ENCODE peak calls at places on chromosome 6, in five cellular contexts. I is prostate gland, A is HCT116, N is left ventricle myocardium inferior, O is right cardiac atrium. U is an unnamed sample.

GRCh38 chr6:137903933-137904821 is 37.1 kb downstream of the TNFAIP3 start:
- DNase-seq in I (no peak), A (peak; percentile 10), N (no peak), O (no peak), U (no peak)

GRCh38 chr6:390914-391558 is 516 bp upstream of the IRF4 start:
- DNase-seq in I (no peak), A (no peak), N (no peak), O (no peak), U (no peak)

GRCh38 chr6:140462495-140463311 is 1088.3 kb upstream of the CITED2 start:
- DNase-seq in I (peak; percentile 66), A (peak; percentile 35), N (no peak), O (no peak), U (no peak)

GRCh38 chr6:100823041-100823440 is 58.1 kb downstream of the ASCC3 start:
- DNase-seq in I (no peak), A (no peak), N (no peak), O (no peak), U (peak; percentile 10)

GRCh38 chr6:73782911-73783310 is 86.9 kb downstream of the CD109 start:
- DNase-seq in I (no peak), A (no peak), N (no peak), O (no peak), U (no peak)

GRCh38 chr6:30399390-30400058 is 54.6 kb downstream of the RPP21 start:
- DNase-seq in I (no peak), A (no peak), N (no peak), O (no peak), U (no peak)

GRCh38 chr6:21738180-21739094 is 144.9 kb downstream of the SOX4 start:
- DNase-seq in I (peak; percentile 17), A (no peak), N (no peak), O (no peak), U (no peak)

GRCh38 chr6:57242505-57242904 is 20.4 kb upstream of the RAB23 start:
- DNase-seq in I (no peak), A (no peak), N (no peak), O (no peak), U (peak; percentile 2)

GRCh38 chr6:1819007-1819406 is 209.3 kb downstream of the FOXC1 start:
- DNase-seq in I (no peak), A (no peak), N (no peak), O (no peak), U (no peak)

GRCh38 chr6:21759721-21760120 is 166.2 kb downstream of the SOX4 start:
- DNase-seq in I (no peak), A (no peak), N (no peak), O (no peak), U (no peak)

GRCh38 chr6:161141173-161141572 is 132.7 kb downstream of the AGPAT4 start:
- DNase-seq in I (no peak), A (no peak), N (no peak), O (no peak), U (no peak)

GRCh38 chr6:126820617-126821016 is 297.9 kb upstream of the RSPO3 start:
- DNase-seq in I (no peak), A (no peak), N (no peak), O (no peak), U (no peak)

GRCh38 chr6:8783191-8783590 is 347.8 kb upstream of the SLC35B3 start:
- DNase-seq in I (no peak), A (no peak), N (no peak), O (no peak), U (no peak)

GRCh38 chr6:43055966-43056365 is 2.3 kb upstream of the CUL7 start:
- DNase-seq in I (no peak), A (no peak), N (no peak), O (no peak), U (no peak)

GRCh38 chr6:166556871-166557322 is 29.6 kb downstream of the RAMACL start:
- DNase-seq in I (peak; percentile 98), A (peak; percentile 86), N (peak; percentile 87), O (peak; percentile 87), U (peak; percentile 87)

GRCh38 chr6:46044876-46045617 is 29.4 kb upstream of the CLIC5 start:
- DNase-seq in I (no peak), A (peak; percentile 73), N (peak; percentile 32), O (peak; percentile 65), U (peak; percentile 41)

GRCh38 chr6:5778317-5778857 is 228.3 kb downstream of the NRN1 start:
- DNase-seq in I (no peak), A (no peak), N (no peak), O (no peak), U (no peak)

GRCh38 chr6:143652840-143653239 is 24.9 kb upstream of the PHACTR2 start:
- DNase-seq in I (peak; percentile 11), A (no peak), N (no peak), O (no peak), U (no peak)

GRCh38 chr6:51209651-51210050 is 391.0 kb downstream of the TFAP2B start:
- DNase-seq in I (no peak), A (no peak), N (no peak), O (no peak), U (no peak)

GRCh38 chr6:88869263-88870023 is 94.0 kb downstream of the RNGTT start:
- DNase-seq in I (no peak), A (no peak), N (no peak), O (no peak), U (no peak)

GRCh38 chr6:157954150-157955117 is 27.2 kb upstream of the SYNJ2 start:
- DNase-seq in I (peak; percentile 64), A (no peak), N (no peak), O (no peak), U (no peak)

GRCh38 chr6:47437592-47437991 is 40.0 kb upstream of the CD2AP start:
- DNase-seq in I (no peak), A (no peak), N (no peak), O (no peak), U (no peak)

GRCh38 chr6:158863646-158864045 is 44.5 kb upstream of the EZR start:
- DNase-seq in I (no peak), A (no peak), N (no peak), O (no peak), U (no peak)

GRCh38 chr6:116253505-116254296 is at the start of gene TSPYL4:
- DNase-seq in I (peak; percentile 95), A (peak; percentile 86), N (peak; percentile 92), O (peak; percentile 97), U (peak; percentile 96)

DNA sequence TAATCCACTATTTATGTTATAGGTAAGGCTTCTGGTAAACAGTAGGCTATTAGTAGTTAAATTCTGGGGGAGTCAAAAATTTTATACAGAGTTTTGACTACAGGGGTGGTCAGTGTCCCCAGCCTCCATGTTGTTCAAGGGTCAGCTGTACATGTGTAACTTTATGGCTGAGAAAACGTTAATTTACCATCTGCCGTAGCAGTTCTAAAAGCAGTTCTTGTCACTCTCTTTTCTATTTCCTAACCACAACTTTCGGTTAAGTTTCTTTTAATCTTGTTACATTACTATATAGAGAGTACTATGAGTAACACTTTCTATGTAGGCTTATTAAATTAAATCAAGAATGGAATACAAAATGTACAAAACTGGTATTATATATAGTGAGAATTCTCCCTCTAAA is 21.6 kb upstream of the KIF6 start:
- DNase-seq in I (no peak), A (no peak), N (no peak), O (no peak), U (no peak)
- H3K27me3 ChIP-seq in I (no peaks in the 10 kb centered on the region), A (peaks cover 14% of the 10 kb centered on the region), N (no peaks in the 10 kb centered on the region), O (no peaks in the 10 kb centered on the region), U (no peaks in the 10 kb centered on the region)

DNA sequence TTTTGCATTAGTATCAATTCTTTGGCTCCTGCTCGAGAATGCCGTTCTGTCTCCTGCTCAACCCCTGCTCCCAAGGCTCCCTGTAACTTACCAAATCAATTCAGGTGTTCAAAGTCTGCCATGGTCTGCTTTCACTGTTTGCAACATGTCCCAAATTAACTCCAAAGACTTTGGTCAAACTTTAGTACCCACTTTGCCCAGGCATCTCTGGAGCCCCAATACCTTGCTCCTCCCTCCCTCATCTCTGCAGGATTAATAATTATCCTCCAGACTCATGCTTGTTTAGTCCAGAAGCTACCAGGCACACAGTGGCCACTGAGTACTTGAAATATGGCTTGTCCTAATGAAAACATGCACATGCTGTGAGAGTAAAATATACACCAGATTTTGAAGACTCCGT is 30.2 kb downstream of the GCLC start:
- DNase-seq in I (no peak), A (no peak), N (no peak), O (no peak), U (no peak)
- H3K4me1 ChIP-seq in I (peaks cover 7% of the 10 kb centered on the region), A (no peaks in the 10 kb centered on the region), N (peaks cover under 1% of the 10 kb centered on the region), O (no peaks in the 10 kb centered on the region), U (no peaks in the 10 kb centered on the region)

DNA sequence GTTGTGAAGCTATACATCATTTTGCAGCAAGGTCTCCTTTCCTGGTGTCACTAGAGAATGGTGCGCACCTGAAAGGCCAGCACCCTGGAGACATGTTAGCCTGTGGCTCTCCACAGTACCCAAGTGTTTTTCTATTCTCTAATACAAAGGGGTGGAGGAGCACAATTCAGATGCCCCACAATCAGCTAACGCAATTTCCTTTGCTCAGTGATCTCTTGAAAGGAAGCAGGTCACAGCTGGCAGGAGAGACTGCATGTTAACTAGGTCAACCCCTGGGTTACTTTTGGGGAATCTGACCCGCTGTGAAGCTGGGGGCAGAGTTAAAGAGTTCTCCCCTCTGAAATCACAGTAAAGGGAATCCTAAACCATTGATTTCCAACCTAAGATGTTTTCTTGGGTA is 92.5 kb downstream of the B3GAT2 start:
- DNase-seq in I (no peak), A (no peak), N (no peak), O (no peak), U (no peak)
- H3K27me3 ChIP-seq in I (no peaks in the 10 kb centered on the region), A (no peaks in the 10 kb centered on the region), N (no peaks in the 10 kb centered on the region), O (no peaks in the 10 kb centered on the region), U (no peaks in the 10 kb centered on the region)

GRCh38 chr6:37051138-37052026 is 45.9 kb downstream of the FGD2 start:
- DNase-seq in I (peak; percentile 86), A (peak; percentile 44), N (peak; percentile 92), O (peak; percentile 97), U (peak; percentile 88)
- H3K4me1 ChIP-seq in I (no peaks in the 10 kb centered on the region), A (peaks cover 8% of the 10 kb centered on the region), N (peaks cover 29% of the 10 kb centered on the region), O (peaks cover 2% of the 10 kb centered on the region), U (peaks cover 26% of the 10 kb centered on the region)

DNA sequence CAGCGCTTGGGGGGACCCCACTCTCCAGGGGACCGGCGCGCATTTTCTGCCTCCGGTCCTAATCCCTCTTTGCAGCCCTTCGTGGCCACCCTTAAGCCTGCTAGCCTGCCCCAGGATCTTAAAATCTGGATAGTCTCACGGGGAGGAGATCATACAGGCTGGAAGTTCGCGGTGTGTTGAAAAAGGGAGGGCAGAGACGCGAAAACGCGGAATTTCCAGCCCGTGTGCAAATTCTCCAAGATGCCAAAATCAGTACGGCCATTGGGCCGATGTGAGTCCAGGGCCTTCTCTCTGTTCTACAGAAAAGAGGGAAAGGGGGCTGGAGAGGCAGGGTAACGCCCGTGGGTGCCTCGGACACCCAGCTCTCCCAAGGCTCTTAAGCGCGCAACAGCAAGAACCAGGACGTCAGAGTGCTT is 9.4 kb downstream of the NR2E1 start:
- DNase-seq in I (no peak), A (no peak), N (no peak), O (no peak), U (no peak)
- H3K27me3 ChIP-seq in I (peaks cover 48% of the 10 kb centered on the region), A (no peaks in the 10 kb centered on the region), N (peaks cover 99% of the 10 kb centered on the region), O (peaks cover 3% of the 10 kb centered on the region), U (no peaks in the 10 kb centered on the region)

U was measured in SJCRH30.